ENCODE peak calls at places on chromosomes 5 and 9, in seven cellular contexts. E is RWPE1, X is heart right ventricle, P is left ventricle myocardium inferior, D is neural progenitor cell, F is HFFc6, H is suprapubic skin. W is an unnamed sample.

GRCh38 chr9:120386390-120387131 is 193.4 kb downstream of the CDK5RAP2 start:
- DNase-seq in E (no peak), X (no peak), P (no peak), D (no peak), F (no peak), H (no peak), W (no peak)

GRCh38 chr9:127308559-127309429 is 44.2 kb downstream of the GARNL3 start:
- DNase-seq in E (peak; percentile 30), X (no peak), P (no peak), D (no peak), F (peak; percentile 15), H (no peak), W (no peak)

GRCh38 chr9:21995652-21996275 is 1.2 kb downstream of the CDKN2B-AS1 start:
- DNase-seq in E (no peak), X (peak; percentile 59), P (peak; percentile 49), D (peak; percentile 76), F (no peak), H (peak; percentile 77), W (peak; percentile 58)

GRCh38 chr9:42378418-42378815 is 195.0 kb downstream of the SPATA31A6 start:
- DNase-seq in E (no peak), X (no peak), P (no peak), D (no peak), F (no peak), H (no peak), W (no peak)

GRCh38 chr9:14343236-14343947 is 29.5 kb upstream of the NFIB start:
- DNase-seq in E (no peak), X (no peak), P (no peak), D (no peak), F (no peak), H (no peak), W (no peak)

GRCh38 chr9:127437497-127438264 is 13.5 kb downstream of the ZNF79 start:
- DNase-seq in E (no peak), X (no peak), P (no peak), D (no peak), F (no peak), H (no peak), W (no peak)

GRCh38 chr5:53053364-53053763 is 56.2 kb downstream of the MOCS2 start:
- DNase-seq in E (no peak), X (no peak), P (no peak), D (peak; percentile 54), F (no peak), H (no peak), W (no peak)

GRCh38 chr5:1345876-1346626 is 1.2 kb upstream of the CLPTM1L start:
- DNase-seq in E (no peak), X (no peak), P (no peak), D (no peak), F (no peak), H (no peak), W (no peak)

GRCh38 chr9:2816476-2817141 is 27.3 kb downstream of the PUM3 start:
- DNase-seq in E (no peak), X (no peak), P (no peak), D (no peak), F (peak; percentile 85), H (no peak), W (no peak)

GRCh38 chr9:137077010-137077747 is at the start of gene UAP1L1:
- DNase-seq in E (no peak), X (peak; percentile 83), P (peak; percentile 85), D (peak; percentile 75), F (peak; percentile 57), H (peak; percentile 90), W (peak; percentile 61)

GRCh38 chr9:104810421-104811339 is 46.8 kb downstream of the NIPSNAP3B start:
- DNase-seq in E (peak; percentile 60), X (no peak), P (no peak), D (no peak), F (no peak), H (no peak), W (peak; percentile 6)

GRCh38 chr9:93574091-93574899 is 2.1 kb upstream of the PHF2 start:
- DNase-seq in E (no peak), X (no peak), P (no peak), D (no peak), F (no peak), H (peak; percentile 51), W (no peak)

GRCh38 chr9:109143881-109144562 is 23.0 kb downstream of the FRRS1L start:
- DNase-seq in E (peak; percentile 76), X (no peak), P (no peak), D (peak; percentile 18), F (peak; percentile 35), H (no peak), W (no peak)

GRCh38 chr5:141650851-141651727 is at the start of gene FCHSD1:
- DNase-seq in E (peak; percentile 97), X (peak; percentile 92), P (peak; percentile 90), D (peak; percentile 92), F (peak; percentile 69), H (peak; percentile 93), W (peak; percentile 95)

GRCh38 chr5:73039082-73039481 is 81.3 kb upstream of the TMEM171 start:
- DNase-seq in E (no peak), X (no peak), P (no peak), D (peak; percentile 10), F (peak; percentile 20), H (no peak), W (no peak)

GRCh38 chr5:131224387-131225191 is 39.3 kb upstream of the CDC42SE2 start:
- DNase-seq in E (no peak), X (peak; percentile 24), P (peak; percentile 26), D (no peak), F (no peak), H (no peak), W (no peak)

DNA sequence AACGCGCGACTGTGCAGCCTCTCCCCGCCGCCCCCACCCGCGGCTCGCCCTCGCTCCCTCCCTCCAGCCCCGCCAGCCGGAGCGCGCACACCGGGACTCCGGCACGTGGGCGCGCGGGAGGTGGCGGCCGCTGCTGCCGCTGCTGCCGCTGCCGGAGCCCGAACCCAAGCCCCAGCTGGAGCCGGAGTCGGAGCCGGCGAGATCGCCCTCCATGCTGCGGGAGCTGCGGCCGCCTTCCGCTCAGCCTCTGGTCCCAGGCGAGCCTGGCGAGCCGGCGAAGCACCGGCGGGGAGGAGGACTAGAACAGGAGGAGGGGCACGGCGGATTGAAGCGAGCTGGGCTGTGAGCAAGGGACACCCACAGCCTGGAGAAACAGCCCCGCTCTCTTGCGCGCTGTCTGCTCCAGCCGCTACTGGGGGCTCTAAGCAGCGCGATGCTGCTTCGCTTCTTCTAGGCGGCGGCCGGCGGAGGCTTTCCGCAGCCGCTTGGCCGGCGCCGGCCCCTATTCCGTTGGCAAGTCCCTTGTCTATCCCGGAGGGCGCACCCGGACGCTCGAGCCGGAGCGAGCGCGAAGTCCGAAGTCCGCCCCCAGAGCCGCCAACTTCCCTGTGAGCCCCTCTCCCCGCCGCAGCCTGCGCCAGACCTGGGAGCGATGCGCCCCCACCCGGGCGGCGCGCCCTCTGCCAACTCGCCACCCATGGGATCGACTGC is 598.7 kb upstream of the SGCD start:
- DNase-seq in E (peak; percentile 29), X (peak; percentile 68), P (peak; percentile 69), D (peak; percentile 83), F (no peak), H (peak; percentile 63), W (peak; percentile 72)
- TF ChIP-seq CTCF in E (no peak), X (peak; percentile 24), P (peak; percentile 24), D (peak; percentile 31), F (no peak), H (no peak), W (no peak)

DNA sequence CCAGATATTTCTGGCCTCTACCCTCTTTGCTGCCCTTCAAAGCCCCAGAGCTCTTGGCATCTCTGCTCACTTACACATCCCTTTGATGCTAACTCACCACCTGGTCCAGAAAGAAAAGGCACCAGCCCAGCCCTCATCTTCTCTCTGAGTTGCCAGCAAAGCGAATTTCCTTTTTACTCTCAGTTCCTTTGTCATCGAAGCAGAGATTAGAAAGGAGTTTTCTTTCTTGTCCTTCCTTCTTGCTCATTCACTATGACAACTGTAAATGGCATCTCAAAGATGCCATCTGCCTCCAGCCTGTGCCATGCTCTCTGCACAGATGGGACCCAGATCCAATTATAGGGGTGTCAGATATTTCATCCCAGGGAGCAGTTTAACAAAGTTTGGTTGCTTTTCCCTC is 59.1 kb downstream of the SUSD1 start:
- DNase-seq in E (no peak), X (no peak), P (no peak), D (no peak), F (no peak), H (no peak), W (no peak)
- TF ChIP-seq CTCF in E (no peak), X (no peak), P (no peak), D (no peak), F (no peak), H (no peak), W (no peak)

GRCh38 chr5:119055267-119055666 is 15.6 kb upstream of the DMXL1 start:
- DNase-seq in E (no peak), X (no peak), P (no peak), D (no peak), F (no peak), H (no peak), W (no peak)

GRCh38 chr5:119063579-119064379 is 7.1 kb upstream of the DMXL1 start:
- DNase-seq in E (no peak), X (no peak), P (no peak), D (no peak), F (no peak), H (no peak), W (no peak)

GRCh38 chr5:119059740-119060255 is 11.1 kb upstream of the DMXL1 start:
- DNase-seq in E (no peak), X (no peak), P (no peak), D (no peak), F (no peak), H (no peak), W (no peak)

GRCh38 chr5:119054082-119054481 is 16.8 kb upstream of the DMXL1 start:
- DNase-seq in E (no peak), X (no peak), P (no peak), D (no peak), F (no peak), H (no peak), W (no peak)

DNA sequence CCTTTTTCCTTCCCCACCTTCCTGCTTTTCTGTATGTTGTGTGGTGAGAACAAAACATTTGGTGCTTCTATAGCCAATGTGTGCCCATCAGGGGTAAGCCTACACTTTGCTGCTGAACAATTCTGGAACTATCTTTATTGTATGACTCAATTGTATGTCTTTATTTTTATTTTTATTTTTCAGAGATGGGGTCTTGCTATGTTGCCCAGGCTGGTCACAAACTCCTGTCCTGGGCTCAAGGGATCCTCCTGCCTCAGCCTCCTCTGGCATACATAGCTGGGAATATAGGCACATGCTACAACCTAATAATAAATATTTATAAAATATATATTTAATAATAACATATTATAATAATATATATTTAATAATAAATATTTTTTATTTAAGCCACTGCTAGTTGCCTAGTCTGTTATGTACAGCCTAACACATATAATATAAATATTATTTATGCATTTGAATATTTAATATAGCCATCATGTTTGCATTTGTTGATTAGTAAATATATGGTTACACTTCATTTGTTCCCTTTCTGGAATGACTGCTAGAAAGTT is 11.8 kb upstream of the DMXL1 start:
- DNase-seq in E (no peak), X (no peak), P (no peak), D (no peak), F (no peak), H (no peak), W (no peak)
- TF ChIP-seq CTCF in E (no peak), X (no peak), P (no peak), D (no peak), F (no peak), H (no peak), W (no peak)

DNA sequence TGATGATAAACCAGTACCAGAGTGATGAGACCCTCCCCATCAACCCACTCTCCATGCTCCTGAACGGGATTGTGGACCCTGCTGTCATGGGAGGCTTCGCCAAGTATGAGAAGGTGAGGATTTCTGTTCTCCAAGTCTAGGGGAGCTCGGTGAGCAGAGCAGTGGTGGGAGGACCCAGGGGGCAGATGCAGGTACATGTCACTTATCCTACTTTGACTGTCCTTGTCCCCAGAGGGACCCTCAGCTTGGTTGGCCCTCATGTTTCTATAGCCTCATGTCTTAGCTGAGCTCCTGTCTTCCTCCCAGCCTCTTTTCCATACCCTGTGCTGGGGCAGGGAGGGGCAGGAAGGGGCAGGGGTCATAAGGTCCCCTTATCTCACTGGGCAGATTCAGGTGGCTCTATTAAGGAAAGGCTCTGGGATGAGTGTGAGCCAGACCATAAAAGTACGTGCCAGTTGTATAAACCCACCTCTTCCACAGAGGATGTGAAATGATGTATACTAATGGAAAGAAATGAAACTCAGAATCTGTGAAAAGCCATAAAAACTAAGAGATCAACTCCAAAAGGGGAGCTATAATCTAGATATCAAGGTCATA is 38.0 kb upstream of the FOXI1 start:
- DNase-seq in E (no peak), X (no peak), P (no peak), D (no peak), F (no peak), H (no peak), W (no peak)
- TF ChIP-seq CTCF in E (no peak), X (no peak), P (no peak), D (no peak), F (no peak), H (no peak), W (no peak)

W was measured in nephron progenitor cell.